ENCODE peak calls at places on chromosomes 16 and 17, in five cellular contexts. L, C, Y, Z and T are unnamed samples.

GRCh38 chr16:29765167-29766032 is 12.7 kb upstream of the ZG16 start:
- DNase-seq in Y (no peak), Z (peak), C (no peak), L (peak), T (no peak)

GRCh38 chr17:78781339-78782304 is at the start of gene CYTH1:
- DNase-seq in L (no peak), Y (no peak), C (peak), Z (no peak), T (peak)

GRCh38 chr17:19574956-19575355 is 41.3 kb downstream of the SLC47A1 start:
- DNase-seq in Z (no peak), L (no peak), C (no peak), Y (no peak), T (no peak)

GRCh38 chr17:41024702-41025101 is 2.3 kb downstream of the KRTAP1-5 start:
- DNase-seq in C (no peak), Y (no peak), Z (no peak), L (no peak), T (no peak)

GRCh38 chr17:30113213-30113612 is 3.4 kb upstream of the NSRP1 start:
- DNase-seq in Z (no peak), Y (peak), L (peak), C (no peak), T (no peak)

GRCh38 chr16:72978212-72978611 is 69.7 kb downstream of the ZFHX3 start:
- DNase-seq in C (no peak), Y (no peak), Z (no peak), L (no peak), T (no peak)

GRCh38 chr16:73028263-73028662 is 19.7 kb downstream of the ZFHX3 start:
- DNase-seq in C (no peak), L (no peak), Z (no peak), Y (no peak), T (no peak)

GRCh38 chr17:61570118-61570517 is 20.9 kb downstream of the NACA2 start:
- DNase-seq in C (no peak), Z (peak), Y (no peak), L (no peak), T (no peak)

GRCh38 chr17:17494499-17495447 is 1.4 kb downstream of the RASD1 start:
- DNase-seq in Z (no peak), C (peak), L (no peak), Y (no peak), T (no peak)

GRCh38 chr16:88308441-88309173 is 74.2 kb upstream of the ZNF469 start:
- DNase-seq in L (no peak), Y (no peak), C (no peak), Z (no peak), T (no peak)

GRCh38 chr17:55057184-55057583 is 88.6 kb downstream of the STXBP4 start:
- DNase-seq in Y (no peak), Z (no peak), C (no peak), L (no peak), T (no peak)

GRCh38 chr16:80231888-80232287 is 308.9 kb upstream of the DYNLRB2 start:
- DNase-seq in C (no peak), L (peak), Z (no peak), Y (peak), T (no peak)

GRCh38 chr17:27569257-27569722 is 61.7 kb upstream of the LGALS9 start:
- DNase-seq in C (peak), Z (no peak), L (no peak), Y (no peak), T (peak)

GRCh38 chr17:5506307-5506706 is 19.9 kb downstream of the MIS12 start:
- DNase-seq in C (no peak), Y (no peak), Z (no peak), L (no peak), T (no peak)

GRCh38 chr17:5513610-5514009 is 27.2 kb downstream of the MIS12 start:
- DNase-seq in C (peak), Z (no peak), L (no peak), Y (no peak), T (no peak)

GRCh38 chr17:5510776-5511175 is 24.4 kb downstream of the MIS12 start:
- DNase-seq in Z (no peak), Y (no peak), C (no peak), L (no peak), T (no peak)

GRCh38 chr17:5509482-5509881 is 23.1 kb downstream of the MIS12 start:
- DNase-seq in C (no peak), Y (no peak), Z (no peak), L (no peak), T (no peak)

DNA sequence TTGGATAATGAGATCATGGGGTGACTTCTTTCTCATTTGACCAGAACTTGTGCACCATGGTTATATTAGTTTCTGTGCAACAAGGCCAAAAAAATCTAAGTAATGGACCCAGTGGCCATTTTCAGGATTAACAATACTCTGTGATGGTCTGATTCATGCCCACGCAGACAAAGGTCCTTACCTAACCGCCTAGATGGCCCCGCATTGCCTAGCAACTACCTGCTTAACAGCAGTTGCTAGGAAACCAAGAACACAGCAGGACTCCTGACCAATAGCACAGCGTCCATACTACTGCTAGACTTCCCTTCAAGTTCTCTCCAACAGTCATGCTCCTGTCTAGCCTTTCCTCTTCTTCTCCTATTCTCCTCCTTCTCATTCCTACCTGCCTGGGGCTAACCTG is 22.5 kb downstream of the MIS12 start:
- DNase-seq in C (peak), Y (no peak), L (peak), Z (no peak), T (no peak)
- TF ChIP-seq REST in C (no peak), Y (no peak), L (no peak), Z (no peak), T (no peak)

GRCh38 chr17:47946929-47947397 is 5.6 kb downstream of the PNPO start:
- DNase-seq in C (peak), L (peak), Y (no peak), Z (peak), T (peak)
- TF ChIP-seq CTCF in C (peak), L (peak), Y (peak), Z (peak), T (peak)

GRCh38 chr16:48612621-48613020 is 2.6 kb upstream of the N4BP1 start:
- DNase-seq in Y (no peak), L (no peak), C (no peak), Z (no peak), T (no peak)
- TF ChIP-seq EZH2 in Y (no peak), L (no peak), C (no peak), Z (no peak), T (no peak)

GRCh38 chr16:20765732-20766131 is 1.9 kb downstream of the ACSM3 start:
- DNase-seq in Z (no peak), C (no peak), Y (no peak), L (no peak), T (no peak)

GRCh38 chr16:20768121-20768520 is 4.3 kb downstream of the ACSM3 start:
- DNase-seq in Z (no peak), Y (no peak), C (no peak), L (no peak), T (no peak)

GRCh38 chr16:20766294-20766693 is 2.5 kb downstream of the ACSM3 start:
- DNase-seq in C (no peak), Z (no peak), Y (no peak), L (no peak), T (no peak)

GRCh38 chr16:20768818-20769217 is 5.0 kb downstream of the ACSM3 start:
- DNase-seq in Z (no peak), C (no peak), Y (no peak), L (no peak), T (no peak)

GRCh38 chr16:20767577-20767976 is 3.8 kb downstream of the ACSM3 start:
- DNase-seq in C (no peak), L (peak), Y (no peak), Z (no peak), T (no peak)
- TF ChIP-seq REST in C (no peak), L (no peak), Y (no peak), Z (no peak), T (no peak)

DNA sequence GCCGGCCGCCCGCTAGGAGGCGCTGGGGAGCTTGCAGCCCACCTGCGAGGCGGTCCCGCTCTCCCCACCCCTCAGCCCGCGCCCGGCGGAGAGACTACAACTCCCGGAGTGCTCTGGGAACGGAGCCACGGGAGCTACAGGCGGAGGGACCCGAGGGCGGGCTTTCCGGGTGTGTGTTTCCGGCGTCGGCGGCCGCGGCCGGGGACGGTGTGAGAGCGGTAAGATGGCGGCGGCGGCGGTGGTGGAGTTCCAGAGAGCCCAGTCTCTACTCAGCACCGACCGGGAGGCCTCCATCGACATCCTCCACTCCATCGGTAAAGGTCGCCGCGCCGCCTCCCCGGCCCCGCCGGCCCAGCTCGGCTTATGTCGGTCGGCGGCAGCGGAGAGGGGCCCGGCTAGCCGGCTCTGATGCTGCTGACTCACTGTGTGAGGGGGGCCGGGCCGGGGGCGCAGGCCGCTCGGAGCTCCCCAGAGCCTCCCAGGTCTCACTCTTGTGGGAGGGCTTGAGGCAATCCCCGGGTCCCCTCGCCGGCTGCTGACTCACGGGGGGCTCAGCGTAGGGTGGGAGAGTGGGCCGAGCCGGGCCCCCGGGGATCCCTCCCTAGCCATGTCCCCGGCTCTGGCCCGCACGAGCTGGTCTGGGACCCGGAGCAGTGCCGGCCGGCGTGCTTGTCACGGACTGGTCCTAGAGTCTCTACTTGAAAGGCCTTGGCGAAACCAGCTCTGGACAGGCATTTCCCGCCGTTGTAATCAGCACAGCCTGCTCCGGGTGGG is at the start of gene PSMD11:
- DNase-seq in Y (peak), Z (peak), L (peak), C (peak), T (peak)
- TF ChIP-seq CTCF in Y (peak), Z (peak), L (peak), C (peak), T (peak)

GRCh38 chr16:51156836-51157235 is 5.8 kb upstream of the SALL1 start:
- DNase-seq in Y (no peak), C (no peak), Z (no peak), L (no peak), T (no peak)

GRCh38 chr16:51159864-51160263 is 8.8 kb upstream of the SALL1 start:
- DNase-seq in Z (no peak), L (no peak), C (peak), Y (no peak), T (no peak)

GRCh38 chr16:51161440-51162195 is 10.5 kb upstream of the SALL1 start:
- DNase-seq in L (no peak), Y (no peak), C (no peak), Z (no peak), T (no peak)

GRCh38 chr16:51157698-51158097 is 6.6 kb upstream of the SALL1 start:
- DNase-seq in L (no peak), C (no peak), Y (no peak), Z (no peak), T (no peak)

DNA sequence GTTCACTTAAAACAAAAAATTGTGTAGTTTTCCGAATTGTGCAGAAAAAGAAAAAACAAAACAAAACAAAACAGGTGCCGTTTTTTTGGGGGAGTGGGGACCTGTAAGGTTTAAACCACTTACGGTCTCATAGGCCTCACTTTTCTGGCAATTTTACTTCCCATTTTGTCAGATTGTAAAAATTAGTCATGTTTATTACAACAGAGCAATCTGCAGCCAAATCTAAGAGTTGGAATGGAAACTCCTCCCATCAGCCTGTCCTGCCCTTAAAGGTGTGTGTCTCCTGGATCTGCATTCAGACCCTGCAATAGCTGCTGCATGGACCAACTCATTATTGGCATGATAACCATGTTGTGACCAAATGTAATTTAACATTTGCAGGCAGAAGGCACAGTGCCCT is 8.2 kb upstream of the SALL1 start:
- DNase-seq in Y (no peak), Z (no peak), C (no peak), L (no peak), T (no peak)
- TF ChIP-seq EZH2 in Y (no peak), Z (no peak), C (no peak), L (no peak), T (no peak)

GRCh38 chr17:79910985-79911361 is 71.7 kb upstream of the CBX4 start:
- DNase-seq in L (no peak), Y (no peak), Z (no peak), C (no peak), T (no peak)
- TF ChIP-seq REST in L (no peak), Y (no peak), Z (no peak), C (no peak), T (no peak)

DNA sequence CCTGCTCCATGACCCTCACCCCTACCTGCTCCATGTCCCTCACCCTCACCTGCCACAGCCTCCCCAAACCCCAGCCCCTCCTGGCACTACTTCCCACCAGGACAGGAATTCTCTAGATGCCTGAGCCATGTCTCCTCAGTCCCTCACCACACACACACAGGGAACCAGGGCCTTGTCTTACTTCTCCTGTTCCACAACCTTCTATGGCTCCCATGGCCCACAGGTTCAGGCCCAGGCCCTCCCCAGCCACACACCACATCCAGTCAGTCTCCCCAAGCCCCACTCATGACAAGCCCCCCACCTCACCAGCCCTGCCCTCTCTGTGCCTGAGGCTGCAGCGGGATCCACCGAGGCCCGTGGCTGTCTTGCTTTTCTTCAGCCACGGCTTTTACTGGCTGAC is 3.1 kb upstream of the UBE2I start:
- DNase-seq in L (no peak), Z (no peak), Y (no peak), C (no peak), T (no peak)
- TF ChIP-seq CTCF in L (no peak), Z (no peak), Y (no peak), C (no peak), T (no peak)

GRCh38 chr16:20520103-20520502 is 56.1 kb downstream of the ACSM2B start:
- DNase-seq in Y (no peak), Z (no peak), C (no peak), L (no peak), T (no peak)

GRCh38 chr16:20519231-20519630 is 56.9 kb downstream of the ACSM2B start:
- DNase-seq in L (no peak), Z (no peak), C (no peak), Y (no peak), T (no peak)

GRCh38 chr16:20510323-20510722 is 59.0 kb downstream of the ACSM2A start:
- DNase-seq in C (no peak), Y (no peak), Z (no peak), L (no peak), T (no peak)

GRCh38 chr16:20517149-20517548 is 59.0 kb downstream of the ACSM2B start:
- DNase-seq in Y (no peak), L (no peak), C (no peak), Z (no peak), T (no peak)

GRCh38 chr16:20515580-20516179 is 60.5 kb downstream of the ACSM2B start:
- DNase-seq in C (no peak), Z (no peak), L (peak), Y (no peak), T (no peak)
- TF ChIP-seq EZH2 in C (no peak), Z (no peak), L (no peak), Y (no peak), T (no peak)

DNA sequence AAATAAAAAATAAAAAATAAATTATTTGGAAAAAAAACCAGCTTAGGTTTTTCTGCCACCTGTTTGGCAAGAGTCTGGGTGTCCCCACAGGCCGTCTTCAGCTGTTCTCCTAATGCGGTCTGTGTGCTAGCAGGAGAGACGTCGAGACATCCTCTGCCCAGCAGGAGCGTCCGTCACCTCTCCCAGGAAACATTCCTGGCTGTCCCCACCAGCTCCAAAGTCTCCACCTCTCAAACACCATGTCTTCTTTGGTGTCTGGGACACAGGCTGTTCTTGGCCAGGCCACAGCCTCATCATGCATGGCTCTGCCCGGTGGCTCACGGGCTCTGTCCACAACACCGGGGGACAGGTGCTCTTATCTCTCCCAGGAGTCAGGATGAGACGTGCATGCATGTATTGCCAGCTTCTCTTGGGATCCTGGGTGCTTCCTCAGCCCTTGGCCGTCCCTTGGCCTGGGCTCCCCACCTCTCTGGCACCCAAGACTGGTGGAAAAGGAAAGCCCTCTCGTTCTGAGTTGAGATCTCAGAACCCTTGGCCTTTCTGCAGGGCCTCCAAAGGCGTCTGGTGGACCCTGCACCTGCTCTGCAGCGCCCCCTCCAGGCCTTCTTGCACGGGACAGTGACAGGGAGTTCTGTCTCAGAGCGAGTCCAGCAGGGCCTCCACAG is 84.9 kb upstream of the CBX4 start:
- DNase-seq in C (peak), Y (no peak), L (peak), Z (peak), T (peak)
- TF ChIP-seq REST in C (no peak), Y (no peak), L (no peak), Z (no peak), T (no peak)